ENCODE peak calls at places on chromosomes 1 and 21, in nine cellular contexts. One of them, this sample, is unnamed.

GRCh38 chr1:18951818-18952391 is 4.6 kb downstream of the IFFO2 start:
- DNase-seq in neural progenitor cell: no peak
- DNase-seq in sigmoid colon: no peak
- DNase-seq in Peyer's patch: no peak
- DNase-seq in adipocyte: no peak
- DNase-seq in testis: no peak
- DNase-seq in tibial artery: no peak
- DNase-seq in psoas muscle: no peak
- DNase-seq in right lobe of liver: no peak
- DNase-seq in this sample: no peak

GRCh38 chr1:160813215-160813614 is 17.2 kb downstream of the LY9 start:
- DNase-seq in adipocyte: no peak
- DNase-seq in psoas muscle: no peak
- DNase-seq in right lobe of liver: no peak
- DNase-seq in neural progenitor cell: no peak
- DNase-seq in testis: no peak
- DNase-seq in sigmoid colon: no peak
- DNase-seq in Peyer's patch: no peak
- DNase-seq in tibial artery: no peak
- DNase-seq in this sample: no peak

GRCh38 chr1:154755858-154756730 is 114.0 kb downstream of the KCNN3 start:
- DNase-seq in Peyer's patch: no peak
- DNase-seq in testis: peak; percentile 8
- DNase-seq in neural progenitor cell: no peak
- DNase-seq in right lobe of liver: peak; percentile 18
- DNase-seq in adipocyte: no peak
- DNase-seq in sigmoid colon: peak; percentile 55
- DNase-seq in psoas muscle: no peak
- DNase-seq in tibial artery: no peak
- DNase-seq in this sample: peak; percentile 27

GRCh38 chr21:45405271-45405818 is 380 bp downstream of the COL18A1 start:
- DNase-seq in adipocyte: peak; percentile 77
- DNase-seq in testis: peak; percentile 48
- DNase-seq in right lobe of liver: peak; percentile 78
- DNase-seq in sigmoid colon: peak; percentile 82
- DNase-seq in tibial artery: no peak
- DNase-seq in Peyer's patch: no peak
- DNase-seq in psoas muscle: peak; percentile 66
- DNase-seq in neural progenitor cell: peak; percentile 57
- DNase-seq in this sample: peak; percentile 71

GRCh38 chr1:150161747-150162581 is 12.2 kb downstream of the PLEKHO1 start:
- DNase-seq in neural progenitor cell: peak; percentile 25
- DNase-seq in right lobe of liver: no peak
- DNase-seq in adipocyte: peak; percentile 8
- DNase-seq in testis: no peak
- DNase-seq in sigmoid colon: no peak
- DNase-seq in Peyer's patch: no peak
- DNase-seq in tibial artery: no peak
- DNase-seq in psoas muscle: no peak
- DNase-seq in this sample: peak; percentile 22

GRCh38 chr1:39979654-39980053 is 24.7 kb downstream of the MFSD2A start:
- DNase-seq in sigmoid colon: no peak
- DNase-seq in psoas muscle: no peak
- DNase-seq in tibial artery: no peak
- DNase-seq in neural progenitor cell: no peak
- DNase-seq in adipocyte: no peak
- DNase-seq in Peyer's patch: no peak
- DNase-seq in testis: no peak
- DNase-seq in right lobe of liver: no peak
- DNase-seq in this sample: no peak

GRCh38 chr1:201593200-201593828 is 54.4 kb downstream of the NAV1 start:
- DNase-seq in adipocyte: peak; percentile 99
- DNase-seq in neural progenitor cell: no peak
- DNase-seq in right lobe of liver: no peak
- DNase-seq in sigmoid colon: peak; percentile 93
- DNase-seq in psoas muscle: peak; percentile 52
- DNase-seq in Peyer's patch: no peak
- DNase-seq in testis: peak; percentile 40
- DNase-seq in tibial artery: peak; percentile 82
- DNase-seq in this sample: peak; percentile 77

GRCh38 chr21:38229260-38229877 is 27.4 kb upstream of the KCNJ15 start:
- DNase-seq in psoas muscle: no peak
- DNase-seq in tibial artery: no peak
- DNase-seq in sigmoid colon: no peak
- DNase-seq in neural progenitor cell: peak; percentile 3
- DNase-seq in right lobe of liver: no peak
- DNase-seq in Peyer's patch: no peak
- DNase-seq in testis: no peak
- DNase-seq in adipocyte: no peak
- DNase-seq in this sample: no peak

GRCh38 chr1:198879711-198880306 is 241.0 kb downstream of the PTPRC start:
- DNase-seq in testis: no peak
- DNase-seq in right lobe of liver: no peak
- DNase-seq in psoas muscle: no peak
- DNase-seq in adipocyte: no peak
- DNase-seq in neural progenitor cell: no peak
- DNase-seq in Peyer's patch: no peak
- DNase-seq in tibial artery: no peak
- DNase-seq in sigmoid colon: no peak
- DNase-seq in this sample: no peak

GRCh38 chr1:200296091-200296661 is 113.7 kb downstream of the ZNF281 start:
- DNase-seq in right lobe of liver: no peak
- DNase-seq in adipocyte: peak; percentile 40
- DNase-seq in psoas muscle: no peak
- DNase-seq in testis: no peak
- DNase-seq in Peyer's patch: no peak
- DNase-seq in sigmoid colon: no peak
- DNase-seq in neural progenitor cell: no peak
- DNase-seq in tibial artery: no peak
- DNase-seq in this sample: no peak

GRCh38 chr1:197319631-197320030 is 51.6 kb downstream of the CRB1 start:
- DNase-seq in tibial artery: no peak
- DNase-seq in sigmoid colon: no peak
- DNase-seq in testis: no peak
- DNase-seq in neural progenitor cell: no peak
- DNase-seq in psoas muscle: no peak
- DNase-seq in Peyer's patch: no peak
- DNase-seq in adipocyte: no peak
- DNase-seq in right lobe of liver: no peak
- DNase-seq in this sample: no peak

GRCh38 chr1:8420318-8420717 is 102.4 kb downstream of the SLC45A1 start:
- DNase-seq in psoas muscle: no peak
- DNase-seq in sigmoid colon: no peak
- DNase-seq in testis: no peak
- DNase-seq in tibial artery: no peak
- DNase-seq in right lobe of liver: peak; percentile 69
- DNase-seq in neural progenitor cell: no peak
- DNase-seq in Peyer's patch: no peak
- DNase-seq in adipocyte: no peak
- DNase-seq in this sample: no peak

GRCh38 chr1:169595764-169596711 is 9.8 kb upstream of the F5 start:
- DNase-seq in adipocyte: peak; percentile 24
- DNase-seq in Peyer's patch: no peak
- DNase-seq in tibial artery: no peak
- DNase-seq in sigmoid colon: no peak
- DNase-seq in testis: peak; percentile 18
- DNase-seq in right lobe of liver: no peak
- DNase-seq in neural progenitor cell: peak; percentile 60
- DNase-seq in psoas muscle: no peak
- DNase-seq in this sample: no peak

GRCh38 chr1:61051455-61052392 is 30.6 kb upstream of the NFIA start:
- DNase-seq in sigmoid colon: peak; percentile 76
- DNase-seq in psoas muscle: peak; percentile 61
- DNase-seq in Peyer's patch: no peak
- DNase-seq in right lobe of liver: no peak
- DNase-seq in adipocyte: no peak
- DNase-seq in tibial artery: peak; percentile 53
- DNase-seq in neural progenitor cell: peak; percentile 60
- DNase-seq in testis: peak; percentile 64
- DNase-seq in this sample: no peak

GRCh38 chr1:41045740-41046139 is 24.2 kb upstream of the SLFNL1 start:
- DNase-seq in neural progenitor cell: no peak
- DNase-seq in tibial artery: peak; percentile 87
- DNase-seq in right lobe of liver: peak; percentile 79
- DNase-seq in sigmoid colon: no peak
- DNase-seq in adipocyte: peak; percentile 67
- DNase-seq in testis: no peak
- DNase-seq in psoas muscle: peak; percentile 42
- DNase-seq in Peyer's patch: no peak
- DNase-seq in this sample: peak; percentile 38

GRCh38 chr1:41558761-41559171 is 74.3 kb upstream of the EDN2 start:
- DNase-seq in Peyer's patch: no peak
- DNase-seq in psoas muscle: peak; percentile 83
- DNase-seq in right lobe of liver: peak; percentile 30
- DNase-seq in tibial artery: no peak
- DNase-seq in adipocyte: no peak
- DNase-seq in sigmoid colon: no peak
- DNase-seq in neural progenitor cell: no peak
- DNase-seq in testis: no peak
- DNase-seq in this sample: no peak

GRCh38 chr1:114833421-114833820 is 21.2 kb upstream of the SYCP1 start:
- DNase-seq in psoas muscle: no peak
- DNase-seq in neural progenitor cell: no peak
- DNase-seq in right lobe of liver: no peak
- DNase-seq in testis: no peak
- DNase-seq in sigmoid colon: no peak
- DNase-seq in tibial artery: no peak
- DNase-seq in adipocyte: no peak
- DNase-seq in Peyer's patch: no peak
- DNase-seq in this sample: no peak

GRCh38 chr1:82177190-82177589 is 376.5 kb downstream of the ADGRL2 start:
- DNase-seq in adipocyte: peak; percentile 71
- DNase-seq in neural progenitor cell: no peak
- DNase-seq in sigmoid colon: no peak
- DNase-seq in testis: no peak
- DNase-seq in tibial artery: no peak
- DNase-seq in psoas muscle: no peak
- DNase-seq in right lobe of liver: no peak
- DNase-seq in Peyer's patch: no peak
- DNase-seq in this sample: no peak

DNA sequence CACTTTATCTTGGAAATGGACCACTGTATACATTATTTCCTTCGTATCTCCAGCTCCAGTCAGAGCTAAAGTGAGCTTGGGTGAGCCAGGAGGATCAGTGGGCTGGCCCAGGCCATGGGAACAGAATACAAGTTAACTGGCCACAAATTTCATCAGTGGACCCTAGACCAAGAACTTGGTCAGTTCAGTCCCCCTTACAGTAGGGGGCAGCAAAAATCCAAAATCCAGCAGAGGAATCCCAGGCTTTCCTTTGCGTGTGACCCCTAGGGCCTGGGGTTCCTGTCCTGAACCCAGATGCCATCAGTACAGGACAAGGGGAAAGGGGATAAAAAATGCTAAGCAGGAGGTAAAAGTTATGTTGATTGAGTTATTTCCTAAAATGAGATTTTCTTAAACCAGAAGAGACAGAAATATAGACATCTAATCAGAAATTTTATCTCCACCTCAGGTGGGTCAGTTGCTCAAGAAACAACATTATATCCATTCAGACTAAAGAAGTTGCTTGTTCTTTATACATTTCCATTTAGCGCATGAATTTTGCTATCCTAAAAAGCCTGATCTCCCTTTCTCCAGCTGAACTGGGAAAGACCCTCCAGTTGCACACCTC is 24.1 kb upstream of the LCE5A start:
- DNase-seq in sigmoid colon: no peak
- DNase-seq in neural progenitor cell: no peak
- DNase-seq in psoas muscle: no peak
- DNase-seq in adipocyte: no peak
- DNase-seq in tibial artery: no peak
- DNase-seq in Peyer's patch: no peak
- DNase-seq in right lobe of liver: no peak
- DNase-seq in testis: no peak
- DNase-seq in this sample: no peak
- H3K9me3 ChIP-seq in sigmoid colon: no peaks in the 10 kb centered on the region
- H3K9me3 ChIP-seq in neural progenitor cell: peaks cover 28% of the 10 kb centered on the region
- H3K9me3 ChIP-seq in psoas muscle: no peaks in the 10 kb centered on the region
- H3K9me3 ChIP-seq in adipocyte: peaks cover 3% of the 10 kb centered on the region
- H3K9me3 ChIP-seq in tibial artery: no peaks in the 10 kb centered on the region
- H3K9me3 ChIP-seq in Peyer's patch: no peaks in the 10 kb centered on the region
- H3K9me3 ChIP-seq in right lobe of liver: no peaks in the 10 kb centered on the region
- H3K9me3 ChIP-seq in testis: no peaks in the 10 kb centered on the region
- H3K9me3 ChIP-seq in this sample: no peaks in the 10 kb centered on the region

GRCh38 chr1:173171152-173171551 is 36.0 kb downstream of the TNFSF4 start:
- DNase-seq in Peyer's patch: no peak
- DNase-seq in adipocyte: no peak
- DNase-seq in psoas muscle: no peak
- DNase-seq in testis: no peak
- DNase-seq in right lobe of liver: no peak
- DNase-seq in tibial artery: no peak
- DNase-seq in sigmoid colon: no peak
- DNase-seq in neural progenitor cell: no peak
- DNase-seq in this sample: no peak
- H3K9me3 ChIP-seq in Peyer's patch: no peaks in the 10 kb centered on the region
- H3K9me3 ChIP-seq in adipocyte: peaks cover 22% of the 10 kb centered on the region
- H3K9me3 ChIP-seq in psoas muscle: peaks cover 6% of the 10 kb centered on the region
- H3K9me3 ChIP-seq in testis: no peaks in the 10 kb centered on the region
- H3K9me3 ChIP-seq in right lobe of liver: no peaks in the 10 kb centered on the region
- H3K9me3 ChIP-seq in tibial artery: peaks cover 4% of the 10 kb centered on the region
- H3K9me3 ChIP-seq in sigmoid colon: peaks cover 2% of the 10 kb centered on the region
- H3K9me3 ChIP-seq in neural progenitor cell: peaks cover 6% of the 10 kb centered on the region
- H3K9me3 ChIP-seq in this sample: peaks cover 6% of the 10 kb centered on the region

GRCh38 chr1:46769028-46769740 is 29.7 kb upstream of the CYP4B1 start:
- DNase-seq in right lobe of liver: no peak
- DNase-seq in testis: no peak
- DNase-seq in Peyer's patch: no peak
- DNase-seq in adipocyte: no peak
- DNase-seq in tibial artery: no peak
- DNase-seq in psoas muscle: no peak
- DNase-seq in neural progenitor cell: no peak
- DNase-seq in sigmoid colon: no peak
- DNase-seq in this sample: no peak
- H3K9me3 ChIP-seq in right lobe of liver: no peaks in the 10 kb centered on the region
- H3K9me3 ChIP-seq in testis: no peaks in the 10 kb centered on the region
- H3K9me3 ChIP-seq in Peyer's patch: no peaks in the 10 kb centered on the region
- H3K9me3 ChIP-seq in adipocyte: peaks cover 44% of the 10 kb centered on the region
- H3K9me3 ChIP-seq in tibial artery: no peaks in the 10 kb centered on the region
- H3K9me3 ChIP-seq in psoas muscle: peaks cover 15% of the 10 kb centered on the region
- H3K9me3 ChIP-seq in neural progenitor cell: peaks cover 3% of the 10 kb centered on the region
- H3K9me3 ChIP-seq in sigmoid colon: peaks cover 10% of the 10 kb centered on the region
- H3K9me3 ChIP-seq in this sample: no peaks in the 10 kb centered on the region

GRCh38 chr21:25330266-25330665 is 277.0 kb downstream of the MRPL39 start:
- DNase-seq in tibial artery: no peak
- DNase-seq in neural progenitor cell: no peak
- DNase-seq in psoas muscle: no peak
- DNase-seq in Peyer's patch: no peak
- DNase-seq in sigmoid colon: no peak
- DNase-seq in testis: no peak
- DNase-seq in right lobe of liver: no peak
- DNase-seq in adipocyte: no peak
- DNase-seq in this sample: no peak
- H3K9me3 ChIP-seq in tibial artery: no peaks in the 10 kb centered on the region
- H3K9me3 ChIP-seq in neural progenitor cell: no peaks in the 10 kb centered on the region
- H3K9me3 ChIP-seq in psoas muscle: no peaks in the 10 kb centered on the region
- H3K9me3 ChIP-seq in Peyer's patch: no peaks in the 10 kb centered on the region
- H3K9me3 ChIP-seq in sigmoid colon: no peaks in the 10 kb centered on the region
- H3K9me3 ChIP-seq in testis: no peaks in the 10 kb centered on the region
- H3K9me3 ChIP-seq in right lobe of liver: no peaks in the 10 kb centered on the region
- H3K9me3 ChIP-seq in adipocyte: no peaks in the 10 kb centered on the region
- H3K9me3 ChIP-seq in this sample: no peaks in the 10 kb centered on the region